ENCODE peak calls at places on chromosomes 1 and 21, in four cellular contexts. V is GM12878, X is HepG2, G is H1. I is an unnamed sample.

GRCh38 chr21:45256912-45257672 is 30.6 kb downstream of the POFUT2 start:
- DNase-seq in X (no peak), G (no peak), V (no peak), I (no peak)

GRCh38 chr1:186682721-186683120 is 2.5 kb upstream of the PTGS2 start:
- DNase-seq in V (no peak), X (no peak), G (no peak), I (no peak)

GRCh38 chr1:36918604-36919003 is 115.7 kb downstream of the GRIK3 start:
- DNase-seq in V (no peak), X (no peak), G (no peak), I (no peak)

GRCh38 chr1:30475966-30476365 is 247.4 kb downstream of the MATN1 start:
- DNase-seq in X (no peak), V (no peak), G (no peak), I (no peak)

GRCh38 chr1:116412480-116412798 is 39.4 kb downstream of the ATP1A1 start:
- DNase-seq in V (no peak), G (no peak), X (no peak), I (no peak)

GRCh38 chr1:8345621-8346415 is 27.9 kb downstream of the SLC45A1 start:
- DNase-seq in G (no peak), X (no peak), V (no peak), I (no peak)

GRCh38 chr1:216216304-216216703 is 206.9 kb downstream of the USH2A start:
- DNase-seq in X (no peak), V (no peak), G (no peak), I (no peak)

GRCh38 chr1:921011-921837 is 2.5 kb upstream of the SAMD11 start:
- DNase-seq in G (peak; percentile 43), X (peak; percentile 60), V (no peak), I (peak; percentile 59)

GRCh38 chr21:32806810-32807386 is 35.3 kb upstream of the PAXBP1 start:
- DNase-seq in X (no peak), V (no peak), G (no peak), I (no peak)

GRCh38 chr1:101540161-101540560 is 303.3 kb downstream of the S1PR1 start:
- DNase-seq in V (no peak), X (no peak), G (no peak), I (no peak)

GRCh38 chr21:39316062-39316461 is 2.6 kb upstream of the BRWD1 start:
- DNase-seq in V (no peak), G (no peak), X (no peak), I (no peak)

GRCh38 chr21:38798481-38798882 is 7.2 kb upstream of the ETS2 start:
- DNase-seq in G (no peak), X (no peak), V (no peak), I (no peak)

GRCh38 chr1:214155987-214156567 is 124.9 kb upstream of the SMYD2 start:
- DNase-seq in X (no peak), V (no peak), G (no peak), I (no peak)

GRCh38 chr1:214404571-214405213 is 123.7 kb downstream of the SMYD2 start:
- DNase-seq in V (no peak), X (peak; percentile 2), G (no peak), I (peak; percentile 47)

GRCh38 chr1:190022709-190023108 is 455.0 kb downstream of the BRINP3 start:
- DNase-seq in G (no peak), V (no peak), X (no peak), I (no peak)

GRCh38 chr1:100847481-100847880 is 47.2 kb downstream of the EXTL2 start:
- DNase-seq in X (no peak), G (no peak), V (no peak), I (no peak)

GRCh38 chr21:42526379-42526727 is 12.7 kb downstream of the SLC37A1 start:
- DNase-seq in V (no peak), X (peak; percentile 75), G (no peak), I (no peak)

GRCh38 chr21:41836166-41837015 is 42.8 kb downstream of the PRDM15 start:
- DNase-seq in V (no peak), X (no peak), G (no peak), I (peak; percentile 5)

GRCh38 chr1:183845681-183846080 is 40.8 kb downstream of the RGL1 start:
- DNase-seq in X (no peak), G (no peak), V (no peak), I (no peak)

GRCh38 chr21:38747796-38748195 is 57.9 kb upstream of the ETS2 start:
- DNase-seq in X (no peak), G (no peak), V (no peak), I (no peak)

GRCh38 chr1:20385630-20386029 is 95.0 kb downstream of the VWA5B1 start:
- DNase-seq in X (no peak), V (no peak), G (no peak), I (no peak)

GRCh38 chr1:98468111-98468717 is 193.3 kb upstream of the SNX7 start:
- DNase-seq in G (no peak), V (no peak), X (peak; percentile 10), I (peak; percentile 18)

GRCh38 chr1:53656062-53656915 is 82.7 kb downstream of the GLIS1 start:
- DNase-seq in X (no peak), V (no peak), G (no peak), I (no peak)

GRCh38 chr1:109791495-109792040 is 27.8 kb upstream of the EPS8L3 start:
- DNase-seq in G (no peak), X (no peak), V (no peak), I (no peak)

GRCh38 chr1:116389013-116389412 is 16.0 kb downstream of the ATP1A1 start:
- DNase-seq in V (no peak), X (no peak), G (no peak), I (no peak)

GRCh38 chr1:65265296-65266271 is 43.8 kb upstream of the DNAJC6 start:
- DNase-seq in V (no peak), G (no peak), X (peak; percentile 57), I (peak; percentile 83)

GRCh38 chr1:204075116-204075636 is 2.3 kb downstream of the SOX13 start:
- DNase-seq in X (peak; percentile 40), G (no peak), V (no peak), I (no peak)

GRCh38 chr1:18668051-18668450 is 37.4 kb downstream of the PAX7 start:
- DNase-seq in V (no peak), X (no peak), G (no peak), I (no peak)

GRCh38 chr21:44761011-44761729 is 40.5 kb downstream of the UBE2G2 start:
- DNase-seq in X (peak; percentile 44), G (no peak), V (no peak), I (no peak)

GRCh38 chr1:95039360-95040031 is 33.3 kb downstream of the ALG14 start:
- DNase-seq in V (no peak), X (no peak), G (no peak), I (no peak)

GRCh38 chr1:232776526-232776925 is 28.7 kb upstream of the MAP10 start:
- DNase-seq in G (no peak), V (no peak), X (no peak), I (no peak)

GRCh38 chr1:100927276-100927675 is 31.4 kb downstream of the SLC30A7 start:
- DNase-seq in X (no peak), V (no peak), G (no peak), I (no peak)

GRCh38 chr1:8629241-8630091 is 188.0 kb downstream of the RERE start:
- DNase-seq in V (peak; percentile 91), G (no peak), X (peak; percentile 26), I (no peak)

DNA sequence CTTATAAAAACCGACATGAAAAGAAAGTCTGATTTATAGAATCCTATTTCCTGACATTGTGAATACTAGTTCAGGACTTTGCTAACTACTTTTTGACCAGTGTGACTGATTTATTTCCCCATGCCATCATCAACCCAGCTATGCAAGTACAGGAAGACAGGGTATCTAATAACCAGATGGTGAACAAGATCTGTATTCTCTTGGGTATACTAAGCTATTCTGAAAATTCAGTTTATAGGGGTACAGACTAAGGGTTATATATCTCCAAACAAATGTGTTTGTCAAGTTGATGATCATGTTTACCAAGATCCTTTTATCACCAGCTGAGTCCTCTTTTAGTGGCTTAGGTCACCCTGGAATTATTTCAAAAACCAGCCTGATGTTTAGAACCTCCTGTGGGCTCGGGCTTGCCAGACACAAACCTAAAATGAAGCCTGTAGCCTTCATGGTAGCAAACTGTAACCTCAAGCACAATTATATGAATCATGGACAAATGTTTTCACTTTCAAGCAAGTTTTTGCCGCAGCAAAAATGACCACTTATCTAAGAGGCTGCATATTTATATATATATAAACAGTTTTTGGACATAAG is 185.1 kb downstream of the FGGY start:
- DNase-seq in G (no peak), V (no peak), X (no peak), I (no peak)
- TF ChIP-seq SUZ12 in G (no peak), V (no peak), X (no peak), I (no peak)

GRCh38 chr21:37001446-37001845 is 5.1 kb upstream of the RIPPLY3 start:
- DNase-seq in G (no peak), X (no peak), V (no peak), I (no peak)
- H3K9ac ChIP-seq in G (no peak overlapping the region), X (no peak overlapping the region), V (no peak overlapping the region), I (no peak overlapping the region)

GRCh38 chr1:83511327-83511726 is 487.6 kb downstream of the TTLL7 start:
- DNase-seq in V (no peak), G (no peak), X (no peak), I (no peak)
- TF ChIP-seq SUZ12 in V (no peak), G (no peak), X (no peak), I (no peak)

GRCh38 chr1:173295391-173295790 is 88.3 kb upstream of the TNFSF4 start:
- DNase-seq in X (no peak), G (no peak), V (no peak), I (no peak)
- H3K9ac ChIP-seq in X (no peak overlapping the region), G (no peak overlapping the region), V (no peak overlapping the region), I (no peak overlapping the region)

DNA sequence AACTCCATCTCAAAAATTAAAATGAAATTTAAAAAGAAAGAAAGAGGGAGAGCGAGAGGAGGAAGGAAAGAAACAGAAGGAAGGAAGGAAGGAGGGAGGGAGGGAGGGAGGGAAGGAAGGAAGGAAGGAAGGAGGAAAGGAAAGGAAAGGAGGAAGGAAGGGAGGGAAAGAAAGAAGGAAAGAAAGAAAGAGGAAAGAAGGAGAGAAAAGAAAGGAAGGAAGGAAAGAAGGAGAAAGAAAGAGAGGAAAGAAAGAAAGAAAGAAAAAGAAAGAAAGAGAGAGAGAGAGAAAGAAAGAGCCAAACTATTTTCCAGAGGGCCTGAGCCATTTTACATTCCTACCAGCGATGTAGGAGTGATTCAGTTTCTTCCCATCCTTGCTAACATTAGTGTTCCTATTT is 364.0 kb downstream of the RGS7 start:
- DNase-seq in X (no peak), V (no peak), G (no peak), I (no peak)
- TF ChIP-seq SUZ12 in X (no peak), V (no peak), G (no peak), I (no peak)

DNA sequence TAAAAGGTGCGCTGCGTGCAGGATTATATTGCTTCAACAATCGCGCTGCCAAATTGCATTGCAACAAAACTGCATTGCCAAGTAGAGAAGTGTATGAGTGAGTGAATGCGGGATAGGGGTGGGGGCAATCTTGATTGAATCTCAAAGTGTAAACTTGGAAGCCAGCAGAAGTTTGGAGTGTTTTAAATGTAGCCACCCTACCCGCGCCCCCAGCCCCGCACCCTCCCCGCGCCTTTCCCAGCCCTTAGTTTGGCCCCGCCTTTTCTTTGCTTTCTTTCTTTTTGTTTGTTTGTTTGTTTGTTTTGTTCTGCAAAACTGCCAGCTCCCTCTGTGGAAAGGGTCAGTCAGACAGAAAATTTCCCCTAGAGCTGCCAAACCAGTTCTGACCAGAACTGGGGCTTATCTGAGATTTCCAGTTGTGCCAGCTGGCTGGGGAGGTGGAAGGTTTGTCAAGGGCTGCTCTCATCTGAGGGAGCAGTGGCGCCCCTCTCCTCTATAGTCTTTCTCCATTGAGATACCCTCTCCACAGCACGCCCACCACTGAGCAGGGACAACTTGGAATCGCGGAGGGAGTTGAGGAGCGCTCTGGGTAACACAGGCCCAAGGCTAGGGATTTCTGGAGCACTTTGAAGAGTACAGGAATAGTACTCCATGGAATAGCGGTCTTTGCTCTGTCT is 666 bp upstream of the BEND5 start:
- DNase-seq in V (no peak), G (no peak), X (no peak), I (no peak)
- H3K9ac ChIP-seq in V (no peak overlapping the region), G (peak overlapping the region; percentile 85), X (no peak overlapping the region), I (peak overlapping the region; percentile 76)